ENCODE peak calls at places on chromosomes 13 and 19, in six cellular contexts. U, K, Q, Z, H and W are unnamed samples.

GRCh38 chr19:53908106-53908932 is 759 bp upstream of the CACNG7 start:
- DNase-seq in U (peak; percentile 23), K (no peak), H (peak; percentile 40), Q (no peak), Z (no peak), W (no peak)

GRCh38 chr19:57587529-57587928 is 3.6 kb downstream of the ZIK1 start:
- DNase-seq in U (peak; percentile 55), Z (no peak), K (no peak), H (no peak), Q (no peak), W (no peak)

GRCh38 chr13:69857188-69857821 is 250.3 kb upstream of the ATXN8OS start:
- DNase-seq in Q (no peak), K (no peak), Z (no peak), H (no peak), U (peak; percentile 56), W (no peak)

GRCh38 chr19:57302727-57303401 is 17.4 kb upstream of the ZNF543 start:
- DNase-seq in K (no peak), Q (no peak), H (no peak), Z (no peak), U (no peak), W (no peak)

GRCh38 chr19:24140099-24140498 is 53.1 kb downstream of the ZNF254 start:
- DNase-seq in Z (no peak), Q (peak; percentile 42), H (no peak), K (no peak), U (peak; percentile 61), W (no peak)

GRCh38 chr19:49809155-49809986 is 3.7 kb downstream of the FUZ start:
- DNase-seq in H (peak; percentile 78), Q (no peak), K (peak; percentile 94), U (peak; percentile 57), Z (peak; percentile 88), W (peak; percentile 49)

GRCh38 chr19:9835507-9835949 is 410 bp downstream of the PIN1 start:
- DNase-seq in U (no peak), H (no peak), K (no peak), Q (no peak), Z (no peak), W (no peak)

GRCh38 chr13:24341439-24341838 is 32.1 kb downstream of the C1QTNF9 start:
- DNase-seq in Z (no peak), Q (no peak), H (no peak), K (no peak), U (peak; percentile 2), W (no peak)

GRCh38 chr13:98979012-98979411 is 1.1 kb upstream of the DOCK9 start:
- DNase-seq in U (no peak), K (no peak), H (no peak), Q (no peak), Z (no peak), W (no peak)

GRCh38 chr13:22061371-22061805 is 390.5 kb downstream of the FGF9 start:
- DNase-seq in Q (no peak), H (no peak), K (no peak), Z (no peak), U (no peak), W (no peak)

GRCh38 chr19:16429066-16429758 is 42.6 kb downstream of the EPS15L1 start:
- DNase-seq in U (no peak), K (no peak), Q (no peak), Z (no peak), H (peak; percentile 89), W (no peak)

GRCh38 chr13:65642301-65642700 is 1587.8 kb downstream of the PCDH9 start:
- DNase-seq in K (no peak), Z (no peak), Q (no peak), U (no peak), H (no peak), W (no peak)

DNA sequence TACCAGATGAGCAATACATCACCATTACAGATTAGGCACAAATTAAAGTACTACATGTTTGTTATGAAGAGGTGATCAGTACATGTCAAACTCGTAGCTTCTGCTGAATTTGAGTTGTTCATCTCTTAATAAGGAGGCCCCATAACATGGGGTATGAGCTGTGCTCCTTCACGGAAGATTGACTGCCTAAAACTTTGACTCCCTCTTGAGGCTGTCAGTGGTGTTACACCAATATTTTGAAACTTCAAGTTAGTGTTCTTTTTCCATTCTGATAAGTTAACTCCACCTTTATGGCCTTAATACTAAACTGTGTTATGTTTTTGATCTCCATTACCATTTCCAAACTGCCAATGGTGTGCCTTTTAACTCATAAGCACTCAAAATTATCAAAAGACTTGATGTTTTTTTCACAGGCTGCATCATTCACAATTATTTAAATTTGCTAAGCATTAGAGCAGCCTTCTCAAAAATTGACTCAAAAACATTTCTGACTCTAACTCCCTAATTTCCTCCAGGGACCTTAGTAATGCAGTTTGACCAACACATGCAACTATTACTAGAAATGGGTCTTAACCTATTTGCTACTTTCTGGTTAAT is 1591.5 kb downstream of the PCDH9 start:
- DNase-seq in K (no peak), H (no peak), Z (no peak), Q (peak; percentile 7), U (peak; percentile 61), W (no peak)
- TF ChIP-seq CTCF in K (no peak), H (peak; percentile 42), Z (no peak), Q (peak; percentile 69), U (peak; percentile 75), W (peak; percentile 78)

GRCh38 chr13:109123971-109124370 is 494.6 kb downstream of the MYO16 start:
- DNase-seq in K (no peak), U (no peak), Q (no peak), H (no peak), Z (no peak), W (no peak)
- TF ChIP-seq CTCF in K (no peak), U (no peak), Q (no peak), H (no peak), Z (no peak), W (no peak)

GRCh38 chr19:15075801-15076200 is 6.2 kb upstream of the OR1I1 start:
- DNase-seq in H (no peak), Q (no peak), K (no peak), Z (no peak), U (no peak), W (no peak)

GRCh38 chr19:15074371-15074770 is 7.6 kb upstream of the OR1I1 start:
- DNase-seq in K (no peak), H (no peak), U (no peak), Q (no peak), Z (no peak), W (no peak)

DNA sequence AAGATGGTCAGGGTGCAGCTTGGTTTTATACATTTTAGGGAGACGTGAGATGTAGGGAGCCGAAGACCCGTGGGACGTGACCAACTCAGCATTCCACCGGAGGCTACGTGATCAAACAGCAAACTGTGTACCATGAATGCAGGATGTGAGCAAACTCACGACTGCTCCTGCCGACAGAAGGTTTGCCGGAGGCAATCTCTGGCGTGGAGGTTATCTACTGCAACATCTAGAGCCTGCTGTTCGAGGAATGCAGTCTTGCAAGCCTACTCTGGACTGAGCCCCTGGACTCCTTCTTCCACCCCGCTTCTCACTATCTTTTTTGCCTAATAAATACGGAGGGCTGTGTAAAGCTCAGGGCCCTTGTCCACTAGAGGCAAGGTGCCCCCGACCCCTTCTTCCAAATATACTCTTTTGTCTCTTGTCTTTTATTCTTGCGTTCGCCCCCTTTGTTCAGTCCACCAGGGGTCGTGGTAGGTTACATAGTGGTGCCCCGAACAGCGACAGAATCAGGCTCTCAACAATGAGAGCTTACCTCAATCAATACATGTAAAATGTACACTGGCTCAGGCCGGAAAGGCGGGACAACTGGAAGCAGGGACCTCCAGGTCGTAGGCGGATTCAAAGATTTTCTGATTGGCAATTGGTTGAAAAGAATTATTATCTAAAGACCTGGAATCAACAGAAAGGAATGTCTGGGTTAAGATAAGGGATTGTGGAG is 8.9 kb upstream of the OR1I1 start:
- DNase-seq in U (no peak), Z (no peak), K (no peak), H (no peak), Q (no peak), W (no peak)
- TF ChIP-seq CTCF in U (no peak), Z (no peak), K (no peak), H (no peak), Q (no peak), W (no peak)

GRCh38 chr19:55098716-55099556 is 18.5 kb downstream of the PPP1R12C start:
- DNase-seq in U (no peak), H (no peak), Q (no peak), Z (no peak), K (no peak), W (no peak)
- TF ChIP-seq CTCF in U (peak; percentile 10), H (no peak), Q (no peak), Z (no peak), K (no peak), W (no peak)

GRCh38 chr19:47813304-47813994 is 8.3 kb upstream of the CRX start:
- DNase-seq in Z (no peak), Q (peak; percentile 4), U (peak; percentile 23), H (peak; percentile 74), K (peak; percentile 90), W (peak; percentile 82)

GRCh38 chr19:47819841-47820244 is 1.9 kb upstream of the CRX start:
- DNase-seq in Z (no peak), K (no peak), H (no peak), Q (no peak), U (no peak), W (no peak)

DNA sequence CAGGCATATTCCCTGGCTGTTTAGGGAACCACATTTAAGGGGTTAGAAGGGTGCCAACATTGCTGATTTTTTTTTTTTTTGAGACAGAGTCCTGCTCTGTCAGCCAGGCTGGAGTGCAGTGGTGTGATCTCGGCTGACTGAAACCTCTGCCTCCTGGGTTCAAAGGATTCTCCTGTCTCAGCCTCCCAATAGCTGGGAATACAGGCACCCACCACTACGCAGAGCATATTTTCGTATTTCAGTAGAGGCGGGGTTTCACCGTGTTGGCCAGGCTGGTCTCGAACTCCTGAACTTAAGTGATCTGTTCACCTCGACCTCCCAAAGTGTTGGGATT is 7.8 kb upstream of the CRX start:
- DNase-seq in H (no peak), K (no peak), U (no peak), Q (no peak), Z (no peak), W (no peak)
- TF ChIP-seq CTCF in H (no peak), K (no peak), U (no peak), Q (no peak), Z (no peak), W (no peak)

GRCh38 chr19:44907613-44908012 is 2.0 kb downstream of the APOE start:
- DNase-seq in K (no peak), Q (no peak), Z (no peak), H (no peak), U (no peak), W (no peak)

GRCh38 chr19:44905437-44906160 is at the start of gene APOE:
- DNase-seq in U (no peak), K (no peak), Z (no peak), Q (no peak), H (no peak), W (no peak)

GRCh38 chr19:44903602-44904425 is 1.8 kb upstream of the APOE start:
- DNase-seq in H (peak; percentile 63), Q (no peak), K (peak; percentile 96), Z (peak; percentile 87), U (peak; percentile 69), W (peak; percentile 89)

GRCh38 chr19:44903216-44903601 is 2.4 kb upstream of the APOE start:
- DNase-seq in K (no peak), H (no peak), Q (no peak), Z (no peak), U (no peak), W (no peak)

DNA sequence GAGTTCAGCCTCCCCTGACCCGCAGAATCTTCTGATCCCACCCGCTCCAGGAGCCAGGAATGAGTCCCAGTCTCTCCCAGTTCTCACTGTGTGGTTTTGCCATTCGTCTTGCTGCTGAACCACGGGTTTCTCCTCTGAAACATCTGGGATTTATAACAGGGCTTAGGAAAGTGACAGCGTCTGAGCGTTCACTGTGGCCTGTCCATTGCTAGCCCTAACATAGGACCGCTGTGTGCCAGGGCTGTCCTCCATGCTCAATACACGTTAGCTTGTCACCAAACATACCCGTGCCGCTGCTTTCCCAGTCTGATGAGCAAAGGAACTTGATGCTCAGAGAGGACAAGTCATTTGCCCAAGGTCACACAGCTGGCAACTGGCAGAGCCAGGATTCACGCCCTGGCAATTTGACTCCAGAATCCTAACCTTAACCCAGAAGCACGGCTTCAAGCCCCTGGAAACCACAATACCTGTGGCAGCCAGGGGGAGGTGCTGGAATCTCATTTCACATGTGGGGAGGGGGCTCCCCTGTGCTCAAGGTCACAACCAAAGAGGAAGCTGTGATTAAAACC is 1.1 kb upstream of the APOE start:
- DNase-seq in Q (no peak), H (no peak), U (no peak), Z (no peak), K (no peak), W (no peak)
- TF ChIP-seq CTCF in Q (no peak), H (no peak), U (peak; percentile 20), Z (no peak), K (no peak), W (no peak)